ENCODE peak calls at places on chromosomes 16 and 17, in six cellular contexts. One of them, this sample, is unnamed.

GRCh38 chr16:3876695-3877094 is 3.8 kb downstream of the CREBBP start:
- ATAC-seq in heart left ventricle: no peak
- ATAC-seq in gastrocnemius medialis: no peak
- ATAC-seq in HCT116: no peak
- ATAC-seq in GM12878: peak; percentile 3
- ATAC-seq in HepG2: no peak
- ATAC-seq in this sample: no peak

GRCh38 chr17:5236871-5237540 is 2.3 kb upstream of the SCIMP start:
- ATAC-seq in heart left ventricle: no peak
- ATAC-seq in gastrocnemius medialis: no peak
- ATAC-seq in HCT116: peak; percentile 8
- ATAC-seq in GM12878: no peak
- ATAC-seq in HepG2: no peak
- ATAC-seq in this sample: no peak

GRCh38 chr17:17957584-17957916 is 14.7 kb downstream of the TOM1L2 start:
- ATAC-seq in heart left ventricle: no peak
- ATAC-seq in gastrocnemius medialis: no peak
- ATAC-seq in HCT116: no peak
- ATAC-seq in GM12878: no peak
- ATAC-seq in HepG2: no peak
- ATAC-seq in this sample: no peak

GRCh38 chr16:87675111-87675510 is 72.8 kb downstream of the JPH3 start:
- ATAC-seq in heart left ventricle: no peak
- ATAC-seq in gastrocnemius medialis: no peak
- ATAC-seq in HCT116: no peak
- ATAC-seq in GM12878: no peak
- ATAC-seq in HepG2: no peak
- ATAC-seq in this sample: no peak

GRCh38 chr17:17770371-17771059 is 66.3 kb downstream of the SREBF1 start:
- ATAC-seq in heart left ventricle: peak; percentile 51
- ATAC-seq in gastrocnemius medialis: peak; percentile 83
- ATAC-seq in HCT116: no peak
- ATAC-seq in GM12878: no peak
- ATAC-seq in HepG2: no peak
- ATAC-seq in this sample: no peak

GRCh38 chr16:89720859-89721643 is at the start of the genes VPS9D1 and ZNF276:
- ATAC-seq in heart left ventricle: peak; percentile 69
- ATAC-seq in gastrocnemius medialis: peak; percentile 81
- ATAC-seq in HCT116: peak; percentile 67
- ATAC-seq in GM12878: peak; percentile 78
- ATAC-seq in HepG2: peak; percentile 77
- ATAC-seq in this sample: peak; percentile 84

GRCh38 chr16:84332975-84333684 is 35.2 kb upstream of the ATP2C2 start:
- ATAC-seq in heart left ventricle: peak; percentile 30
- ATAC-seq in gastrocnemius medialis: no peak
- ATAC-seq in HCT116: peak; percentile 28
- ATAC-seq in GM12878: no peak
- ATAC-seq in HepG2: peak; percentile 69
- ATAC-seq in this sample: no peak

GRCh38 chr17:78238823-78239488 is 7.5 kb downstream of the TMEM235 start:
- ATAC-seq in heart left ventricle: no peak
- ATAC-seq in gastrocnemius medialis: no peak
- ATAC-seq in HCT116: no peak
- ATAC-seq in GM12878: no peak
- ATAC-seq in HepG2: no peak
- ATAC-seq in this sample: no peak

GRCh38 chr17:49513616-49514373 is 18.7 kb downstream of the NGFR start:
- ATAC-seq in heart left ventricle: peak; percentile 8
- ATAC-seq in gastrocnemius medialis: no peak
- ATAC-seq in HCT116: no peak
- ATAC-seq in GM12878: no peak
- ATAC-seq in HepG2: no peak
- ATAC-seq in this sample: no peak

GRCh38 chr17:35245196-35245486 is 2.3 kb downstream of the SLFN5 start:
- ATAC-seq in heart left ventricle: no peak
- ATAC-seq in gastrocnemius medialis: no peak
- ATAC-seq in HCT116: no peak
- ATAC-seq in GM12878: no peak
- ATAC-seq in HepG2: no peak
- ATAC-seq in this sample: no peak

GRCh38 chr17:35244345-35245195 is 1.7 kb downstream of the SLFN5 start:
- ATAC-seq in heart left ventricle: peak; percentile 67
- ATAC-seq in gastrocnemius medialis: no peak
- ATAC-seq in HCT116: no peak
- ATAC-seq in GM12878: peak; percentile 9
- ATAC-seq in HepG2: no peak
- ATAC-seq in this sample: peak; percentile 69

GRCh38 chr17:35242805-35243458 is at the start of gene SLFN5:
- ATAC-seq in heart left ventricle: peak; percentile 97
- ATAC-seq in gastrocnemius medialis: peak; percentile 84
- ATAC-seq in HCT116: peak; percentile 91
- ATAC-seq in GM12878: peak; percentile 97
- ATAC-seq in HepG2: peak; percentile 93
- ATAC-seq in this sample: peak; percentile 95

GRCh38 chr17:35242158-35242804 is 591 bp upstream of the SLFN5 start:
- ATAC-seq in heart left ventricle: peak; percentile 25
- ATAC-seq in gastrocnemius medialis: peak; percentile 61
- ATAC-seq in HCT116: peak; percentile 79
- ATAC-seq in GM12878: peak; percentile 81
- ATAC-seq in HepG2: peak; percentile 86
- ATAC-seq in this sample: peak; percentile 37

GRCh38 chr17:35243459-35244204 is 760 bp downstream of the SLFN5 start:
- ATAC-seq in heart left ventricle: peak; percentile 64
- ATAC-seq in gastrocnemius medialis: peak; percentile 34
- ATAC-seq in HCT116: peak; percentile 9
- ATAC-seq in GM12878: peak; percentile 50
- ATAC-seq in HepG2: peak; percentile 47
- ATAC-seq in this sample: peak; percentile 37
- TF ChIP-seq POLR2A in heart left ventricle: no peak
- TF ChIP-seq POLR2A in gastrocnemius medialis: no peak
- TF ChIP-seq POLR2A in HCT116: no peak
- TF ChIP-seq POLR2A in GM12878: no peak
- TF ChIP-seq POLR2A in HepG2: no peak
- TF ChIP-seq POLR2A in this sample: no peak

GRCh38 chr17:19002191-19002590 is 2.4 kb downstream of the FAM83G start:
- ATAC-seq in heart left ventricle: no peak
- ATAC-seq in gastrocnemius medialis: no peak
- ATAC-seq in HCT116: no peak
- ATAC-seq in GM12878: no peak
- ATAC-seq in HepG2: no peak
- ATAC-seq in this sample: no peak

GRCh38 chr17:18997650-18998196 is 6.8 kb downstream of the FAM83G start:
- ATAC-seq in heart left ventricle: no peak
- ATAC-seq in gastrocnemius medialis: no peak
- ATAC-seq in HCT116: no peak
- ATAC-seq in GM12878: no peak
- ATAC-seq in HepG2: no peak
- ATAC-seq in this sample: no peak

GRCh38 chr17:18999911-19000310 is 4.7 kb downstream of the FAM83G start:
- ATAC-seq in heart left ventricle: no peak
- ATAC-seq in gastrocnemius medialis: no peak
- ATAC-seq in HCT116: no peak
- ATAC-seq in GM12878: no peak
- ATAC-seq in HepG2: no peak
- ATAC-seq in this sample: no peak

GRCh38 chr17:19000531-19001011 is 4.0 kb downstream of the FAM83G start:
- ATAC-seq in heart left ventricle: no peak
- ATAC-seq in gastrocnemius medialis: no peak
- ATAC-seq in HCT116: no peak
- ATAC-seq in GM12878: no peak
- ATAC-seq in HepG2: no peak
- ATAC-seq in this sample: no peak

DNA sequence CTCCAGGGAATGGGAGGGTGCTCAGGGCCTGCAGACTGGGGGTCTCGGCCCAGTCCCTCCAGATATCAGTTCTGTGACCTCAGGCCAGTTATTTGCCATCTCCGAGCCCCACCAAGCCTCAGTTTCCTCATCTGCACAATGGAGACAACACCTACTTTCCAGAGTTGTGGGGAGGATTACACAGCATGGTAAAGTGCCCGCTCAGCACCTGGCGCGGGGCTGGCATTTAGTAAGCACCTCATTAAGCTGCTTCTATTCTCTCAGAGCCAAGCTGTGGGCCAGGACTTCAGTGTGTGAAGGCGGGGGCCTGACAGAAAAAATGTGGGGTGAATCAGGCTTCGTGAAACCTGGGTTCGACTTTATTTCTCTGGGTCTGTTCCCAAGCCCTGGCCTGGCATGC is 5.2 kb downstream of the FAM83G start:
- ATAC-seq in heart left ventricle: no peak
- ATAC-seq in gastrocnemius medialis: no peak
- ATAC-seq in HCT116: no peak
- ATAC-seq in GM12878: no peak
- ATAC-seq in HepG2: no peak
- ATAC-seq in this sample: no peak
- TF ChIP-seq POLR2A in heart left ventricle: no peak
- TF ChIP-seq POLR2A in gastrocnemius medialis: no peak
- TF ChIP-seq POLR2A in HCT116: no peak
- TF ChIP-seq POLR2A in GM12878: no peak
- TF ChIP-seq POLR2A in HepG2: no peak
- TF ChIP-seq POLR2A in this sample: no peak

DNA sequence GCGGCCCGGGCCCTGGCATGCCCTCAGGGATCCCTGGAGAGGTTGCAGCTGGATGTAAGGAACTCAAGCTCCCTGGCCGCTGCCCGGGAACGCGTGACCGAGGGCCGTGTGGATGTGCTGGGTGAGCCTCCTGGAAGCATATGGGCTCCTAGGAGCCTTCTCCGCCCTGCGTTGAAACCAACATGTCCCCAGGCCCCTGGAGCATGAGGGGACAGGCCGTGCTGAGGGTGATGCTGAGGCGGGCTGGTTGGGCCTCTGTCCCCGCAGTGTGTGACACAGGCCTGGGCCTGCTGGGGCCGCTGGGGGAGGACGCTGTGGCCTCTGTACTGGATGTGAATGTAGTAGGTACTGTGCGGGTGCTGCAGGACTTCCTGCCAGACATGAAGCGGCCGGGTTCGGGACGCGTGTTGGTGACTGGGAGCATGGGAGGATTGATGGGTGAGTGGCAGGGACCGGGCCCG is 5.7 kb upstream of the HSD17B1 start:
- ATAC-seq in heart left ventricle: peak; percentile 17
- ATAC-seq in gastrocnemius medialis: no peak
- ATAC-seq in HCT116: no peak
- ATAC-seq in GM12878: no peak
- ATAC-seq in HepG2: peak; percentile 3
- ATAC-seq in this sample: no peak
- TF ChIP-seq POLR2A in heart left ventricle: no peak
- TF ChIP-seq POLR2A in gastrocnemius medialis: no peak
- TF ChIP-seq POLR2A in HCT116: no peak
- TF ChIP-seq POLR2A in GM12878: no peak
- TF ChIP-seq POLR2A in HepG2: no peak
- TF ChIP-seq POLR2A in this sample: no peak

GRCh38 chr17:2500446-2500845 is 11.2 kb downstream of the METTL16 start:
- ATAC-seq in heart left ventricle: no peak
- ATAC-seq in gastrocnemius medialis: no peak
- ATAC-seq in HCT116: no peak
- ATAC-seq in GM12878: no peak
- ATAC-seq in HepG2: no peak
- ATAC-seq in this sample: no peak

GRCh38 chr17:2508035-2508434 is 3.7 kb downstream of the METTL16 start:
- ATAC-seq in heart left ventricle: no peak
- ATAC-seq in gastrocnemius medialis: no peak
- ATAC-seq in HCT116: no peak
- ATAC-seq in GM12878: no peak
- ATAC-seq in HepG2: no peak
- ATAC-seq in this sample: no peak

GRCh38 chr17:2502911-2503580 is 8.6 kb downstream of the METTL16 start:
- ATAC-seq in heart left ventricle: no peak
- ATAC-seq in gastrocnemius medialis: no peak
- ATAC-seq in HCT116: no peak
- ATAC-seq in GM12878: no peak
- ATAC-seq in HepG2: no peak
- ATAC-seq in this sample: no peak

GRCh38 chr17:2503627-2504026 is 8.1 kb downstream of the METTL16 start:
- ATAC-seq in heart left ventricle: no peak
- ATAC-seq in gastrocnemius medialis: no peak
- ATAC-seq in HCT116: no peak
- ATAC-seq in GM12878: no peak
- ATAC-seq in HepG2: no peak
- ATAC-seq in this sample: no peak
- TF ChIP-seq POLR2A in heart left ventricle: no peak
- TF ChIP-seq POLR2A in gastrocnemius medialis: no peak
- TF ChIP-seq POLR2A in HCT116: no peak
- TF ChIP-seq POLR2A in GM12878: no peak
- TF ChIP-seq POLR2A in HepG2: no peak
- TF ChIP-seq POLR2A in this sample: no peak

DNA sequence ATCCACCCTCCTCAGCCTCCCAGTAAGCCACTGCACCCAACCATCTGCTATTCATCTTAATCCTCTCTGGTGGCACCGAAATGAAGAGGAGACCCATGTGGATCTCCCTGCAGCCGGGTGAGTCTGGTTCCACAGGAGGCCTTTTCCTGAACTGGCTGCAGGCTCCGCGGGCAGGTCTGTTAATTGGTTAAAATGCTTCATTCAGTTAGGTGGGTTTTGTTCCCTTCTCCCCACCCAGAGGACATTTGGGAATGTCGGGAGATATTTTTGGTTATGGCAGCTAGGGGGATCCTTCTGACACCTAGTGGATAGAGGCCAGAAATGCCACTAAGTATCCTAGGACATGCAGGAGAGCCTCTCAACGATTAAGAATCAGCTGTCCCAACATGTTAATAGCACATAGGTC is 16.7 kb downstream of the C16orf54 start:
- ATAC-seq in heart left ventricle: peak; percentile 69
- ATAC-seq in gastrocnemius medialis: no peak
- ATAC-seq in HCT116: peak; percentile 96
- ATAC-seq in GM12878: no peak
- ATAC-seq in HepG2: peak; percentile 86
- ATAC-seq in this sample: no peak
- TF ChIP-seq POLR2A in heart left ventricle: no peak
- TF ChIP-seq POLR2A in gastrocnemius medialis: no peak
- TF ChIP-seq POLR2A in HCT116: no peak
- TF ChIP-seq POLR2A in GM12878: no peak
- TF ChIP-seq POLR2A in HepG2: no peak
- TF ChIP-seq POLR2A in this sample: no peak

GRCh38 chr16:31131841-31132271 is 3.7 kb downstream of the PRSS8 start:
- ATAC-seq in heart left ventricle: no peak
- ATAC-seq in gastrocnemius medialis: no peak
- ATAC-seq in HCT116: no peak
- ATAC-seq in GM12878: no peak
- ATAC-seq in HepG2: no peak
- ATAC-seq in this sample: no peak

GRCh38 chr16:31131416-31131815 is 4.1 kb downstream of the PRSS8 start:
- ATAC-seq in heart left ventricle: no peak
- ATAC-seq in gastrocnemius medialis: no peak
- ATAC-seq in HCT116: no peak
- ATAC-seq in GM12878: no peak
- ATAC-seq in HepG2: no peak
- ATAC-seq in this sample: no peak

GRCh38 chr16:31130336-31130812 is 5.2 kb downstream of the PRSS8 start:
- ATAC-seq in heart left ventricle: no peak
- ATAC-seq in gastrocnemius medialis: no peak
- ATAC-seq in HCT116: no peak
- ATAC-seq in GM12878: no peak
- ATAC-seq in HepG2: no peak
- ATAC-seq in this sample: no peak

GRCh38 chr16:31129568-31130335 is 5.8 kb downstream of the PRSS8 start:
- ATAC-seq in heart left ventricle: peak; percentile 42
- ATAC-seq in gastrocnemius medialis: no peak
- ATAC-seq in HCT116: no peak
- ATAC-seq in GM12878: no peak
- ATAC-seq in HepG2: no peak
- ATAC-seq in this sample: no peak

GRCh38 chr16:31130899-31131298 is 4.6 kb downstream of the PRSS8 start:
- ATAC-seq in heart left ventricle: no peak
- ATAC-seq in gastrocnemius medialis: no peak
- ATAC-seq in HCT116: peak; percentile 34
- ATAC-seq in GM12878: no peak
- ATAC-seq in HepG2: no peak
- ATAC-seq in this sample: no peak
- TF ChIP-seq POLR2A in heart left ventricle: no peak
- TF ChIP-seq POLR2A in gastrocnemius medialis: no peak
- TF ChIP-seq POLR2A in HCT116: no peak
- TF ChIP-seq POLR2A in GM12878: no peak
- TF ChIP-seq POLR2A in HepG2: no peak
- TF ChIP-seq POLR2A in this sample: no peak

This sample was measured in gastroesophageal sphincter.